ENCODE peak calls at places on chromosomes 2 and 18, in nine cellular contexts. A is central memory CD8-positive, alpha-beta T cell; M is activated naive CD4-positive, alpha-beta T cell treated with anti-CD3 and anti-CD28 coated beads, Interleukin-2, amount 10 ng/mL, durations not matched to agents 7 days and 5 days; P is stimulated activated CD4-positive, alpha-beta T cell treated with anti-CD3 and anti-CD28 coated beads, Interleukin-15, amount 100 ng/mL, for 24 hours; V is astrocyte of the hippocampus; K is AML-193; O is hepatocyte; D is glutamatergic neuron; Q is iPS-NIHi11. Z is an unnamed sample.

GRCh38 chr2:158656492-158657190 is 138.5 kb upstream of the DAPL1 start:
- DNase-seq in V (no peak), M (no peak), D (no peak), Q (no peak), K (no peak), A (no peak), O (no peak), P (no peak), Z (no peak)

GRCh38 chr2:120910956-120911951 is 175.6 kb downstream of the GLI2 start:
- DNase-seq in M (no peak), O (no peak), P (no peak), D (no peak), A (no peak), K (no peak), Q (peak), V (no peak), Z (no peak)

GRCh38 chr2:190506666-190507065 is 27.9 kb downstream of the NEMP2 start:
- DNase-seq in P (no peak), M (no peak), D (no peak), K (no peak), Q (no peak), O (no peak), A (no peak), V (no peak), Z (no peak)

GRCh38 chr2:187640926-187641510 is 86.8 kb upstream of the TFPI start:
- DNase-seq in Q (no peak), K (no peak), O (no peak), A (no peak), V (no peak), P (no peak), M (no peak), D (no peak), Z (no peak)

GRCh38 chr2:120012363-120012762 is 514 bp upstream of the EPB41L5 start:
- DNase-seq in K (no peak), D (no peak), Q (no peak), V (no peak), A (no peak), P (no peak), O (no peak), M (no peak), Z (no peak)

GRCh38 chr2:120536141-120536540 is 190.2 kb downstream of the INHBB start:
- DNase-seq in V (no peak), M (no peak), K (no peak), D (no peak), A (no peak), O (no peak), P (no peak), Q (no peak), Z (no peak)

GRCh38 chr2:170221317-170222288 is 43.7 kb downstream of the MYO3B start:
- DNase-seq in V (peak), K (no peak), O (no peak), A (no peak), P (no peak), Q (peak), M (no peak), D (no peak), Z (no peak)

GRCh38 chr2:54074636-54075341 is 40.6 kb upstream of the ACYP2 start:
- DNase-seq in P (no peak), Q (no peak), O (no peak), D (no peak), V (peak), K (no peak), M (no peak), A (no peak), Z (no peak)

GRCh38 chr2:221549143-221549542 is 23.0 kb downstream of the EPHA4 start:
- DNase-seq in D (no peak), M (no peak), P (no peak), Q (no peak), V (peak), O (no peak), A (no peak), K (no peak), Z (no peak)

GRCh38 chr2:237629739-237630138 is 2.4 kb downstream of the LRRFIP1 start:
- DNase-seq in Q (no peak), P (no peak), A (no peak), D (no peak), O (no peak), V (no peak), M (no peak), K (no peak), Z (no peak)

GRCh38 chr18:10798727-10799435 is 273.1 kb downstream of the NAPG start:
- DNase-seq in K (no peak), M (no peak), P (no peak), V (peak), D (no peak), A (no peak), O (peak), Q (no peak), Z (no peak)

GRCh38 chr2:201795608-201796477 is 10.5 kb upstream of the CDK15 start:
- DNase-seq in D (peak), M (no peak), V (peak), O (peak), P (no peak), K (peak), Q (peak), A (no peak), Z (peak)

GRCh38 chr2:31108887-31109286 is 29.4 kb downstream of the GALNT14 start:
- DNase-seq in P (no peak), Q (no peak), O (no peak), V (no peak), K (no peak), A (no peak), M (no peak), D (no peak), Z (no peak)

Z was measured in endodermal cell.